ENCODE peak calls at places on chromosomes 16 and 17, in nine cellular contexts. V is esophagus squamous epithelium, G is kidney, A is thyroid gland, R is ascending aorta, Z is hepatocyte, Q is heart left ventricle, N is GM12878, J is left lung. F is an unnamed sample.

GRCh38 chr16:49410226-49410625 is 36.6 kb downstream of the C16orf78 start:
- DNase-seq in V (no peak), G (no peak), A (no peak), R (no peak), Z (no peak), Q (no peak), N (no peak), J (no peak), F (no peak)

GRCh38 chr17:5127910-5128309 is 12.1 kb downstream of the USP6 start:
- DNase-seq in V (no peak), G (peak; percentile 18), A (no peak), R (no peak), Z (no peak), Q (no peak), N (no peak), J (no peak), F (no peak)

GRCh38 chr16:13391337-13391736 is 489.9 kb downstream of the SHISA9 start:
- DNase-seq in V (no peak), G (no peak), A (no peak), R (no peak), Z (no peak), Q (no peak), N (peak; percentile 15), J (no peak), F (no peak)

GRCh38 chr16:4067262-4068001 is 48.8 kb downstream of the ADCY9 start:
- DNase-seq in V (no peak), G (no peak), A (no peak), R (no peak), Z (no peak), Q (no peak), N (no peak), J (no peak), F (no peak)

GRCh38 chr17:77995146-77995852 is 36.8 kb downstream of the TNRC6C start:
- DNase-seq in V (no peak), G (no peak), A (peak; percentile 87), R (no peak), Z (no peak), Q (peak; percentile 56), N (no peak), J (no peak), F (no peak)

GRCh38 chr17:6637458-6637840 is 3.1 kb downstream of the KIAA0753 start:
- DNase-seq in V (no peak), G (no peak), A (no peak), R (no peak), Z (no peak), Q (no peak), N (no peak), J (no peak), F (no peak)

GRCh38 chr17:9916108-9916507 is 11.0 kb upstream of the RCVRN start:
- DNase-seq in V (no peak), G (no peak), A (no peak), R (no peak), Z (no peak), Q (no peak), N (no peak), J (no peak), F (no peak)

GRCh38 chr17:37466471-37466870 is 23.2 kb upstream of the DUSP14 start:
- DNase-seq in V (no peak), G (no peak), A (no peak), R (no peak), Z (no peak), Q (no peak), N (no peak), J (no peak), F (no peak)

GRCh38 chr16:70746708-70747424 is 54.1 kb downstream of the VAC14 start:
- DNase-seq in V (no peak), G (peak; percentile 93), A (peak; percentile 80), R (peak; percentile 58), Z (peak; percentile 89), Q (peak; percentile 63), N (no peak), J (peak; percentile 84), F (no peak)

DNA sequence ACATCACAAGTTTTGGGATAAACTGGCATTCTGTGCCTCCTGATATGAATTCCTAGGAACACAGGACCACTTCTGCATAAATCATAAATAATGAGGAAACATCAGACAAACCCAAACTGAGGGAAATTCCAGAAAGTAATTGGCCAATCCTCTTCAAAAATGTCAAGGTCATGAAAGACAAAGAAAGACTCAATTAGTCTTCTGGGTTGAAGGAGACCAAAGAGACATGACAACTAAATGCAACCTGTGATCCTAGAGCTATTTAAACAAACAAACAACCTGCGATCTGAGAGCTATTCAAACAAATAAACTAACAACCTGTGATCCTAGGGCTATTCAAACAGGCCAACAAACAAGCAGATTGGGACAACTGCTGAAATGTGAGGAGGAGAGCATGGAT is 144.2 kb downstream of the VPS53 start:
- DNase-seq in V (no peak), G (no peak), A (no peak), R (no peak), Z (no peak), Q (no peak), N (no peak), J (no peak), F (no peak)
- H3K36me3 ChIP-seq in V (no peaks in the 10 kb centered on the region), G (no peaks in the 10 kb centered on the region), A (no peaks in the 10 kb centered on the region), R (no peaks in the 10 kb centered on the region), Z (no peaks in the 10 kb centered on the region), Q (no peaks in the 10 kb centered on the region), N (no peaks in the 10 kb centered on the region), J (peaks cover 16% of the 10 kb centered on the region), F (no peaks in the 10 kb centered on the region)

DNA sequence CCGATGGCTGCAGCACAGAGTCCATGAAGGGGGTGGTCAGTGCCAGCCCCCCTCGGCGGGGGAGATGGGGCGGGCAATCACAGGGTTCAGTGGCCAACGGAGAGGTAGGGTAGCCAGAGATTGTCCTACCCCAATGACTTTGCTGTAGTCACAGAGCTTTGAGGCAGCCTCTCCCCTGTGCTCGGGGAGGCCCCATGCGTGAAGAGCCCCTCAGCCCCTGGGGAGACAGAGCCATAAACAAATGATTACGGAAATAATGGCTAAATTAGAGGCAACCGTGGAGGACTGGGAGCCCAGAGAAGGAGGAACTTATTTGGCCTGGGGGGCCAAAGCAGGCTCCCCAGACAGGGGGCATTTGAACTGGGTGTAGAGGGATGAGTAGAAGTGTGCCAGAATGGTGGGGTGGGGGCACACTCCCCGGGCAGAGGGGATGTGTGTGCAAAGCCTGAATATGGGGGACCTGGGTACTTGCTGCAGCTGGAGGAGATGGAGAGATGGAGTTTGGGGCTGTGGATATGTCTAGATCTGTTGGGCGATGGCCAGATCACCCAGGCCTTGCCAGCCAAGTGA is 164.8 kb downstream of the CMIP start:
- DNase-seq in V (no peak), G (no peak), A (no peak), R (no peak), Z (no peak), Q (no peak), N (no peak), J (no peak), F (no peak)
- H3K27ac ChIP-seq in V (peak overlapping the region; percentile 78), G (no peak overlapping the region), A (peak overlapping the region; percentile 46), R (no peak overlapping the region), Z (no peak overlapping the region), Q (peak overlapping the region; percentile 8), N (no peak overlapping the region), J (no peak overlapping the region), F (no peak overlapping the region)

GRCh38 chr17:40331743-40332641 is 23.0 kb downstream of the RARA start:
- DNase-seq in V (no peak), G (peak; percentile 97), A (peak; percentile 97), R (peak; percentile 72), Z (peak; percentile 63), Q (peak; percentile 93), N (no peak), J (peak; percentile 92), F (peak; percentile 94)

GRCh38 chr17:40328386-40328766 is 19.4 kb downstream of the RARA start:
- DNase-seq in V (no peak), G (no peak), A (no peak), R (no peak), Z (no peak), Q (no peak), N (no peak), J (no peak), F (no peak)

GRCh38 chr17:40333781-40334453 is 24.9 kb downstream of the RARA start:
- DNase-seq in V (no peak), G (no peak), A (no peak), R (no peak), Z (no peak), Q (no peak), N (no peak), J (no peak), F (no peak)

GRCh38 chr17:40329981-40330794 is 21.2 kb downstream of the RARA start:
- DNase-seq in V (no peak), G (no peak), A (peak; percentile 94), R (no peak), Z (no peak), Q (peak; percentile 84), N (no peak), J (peak; percentile 83), F (peak; percentile 88)

DNA sequence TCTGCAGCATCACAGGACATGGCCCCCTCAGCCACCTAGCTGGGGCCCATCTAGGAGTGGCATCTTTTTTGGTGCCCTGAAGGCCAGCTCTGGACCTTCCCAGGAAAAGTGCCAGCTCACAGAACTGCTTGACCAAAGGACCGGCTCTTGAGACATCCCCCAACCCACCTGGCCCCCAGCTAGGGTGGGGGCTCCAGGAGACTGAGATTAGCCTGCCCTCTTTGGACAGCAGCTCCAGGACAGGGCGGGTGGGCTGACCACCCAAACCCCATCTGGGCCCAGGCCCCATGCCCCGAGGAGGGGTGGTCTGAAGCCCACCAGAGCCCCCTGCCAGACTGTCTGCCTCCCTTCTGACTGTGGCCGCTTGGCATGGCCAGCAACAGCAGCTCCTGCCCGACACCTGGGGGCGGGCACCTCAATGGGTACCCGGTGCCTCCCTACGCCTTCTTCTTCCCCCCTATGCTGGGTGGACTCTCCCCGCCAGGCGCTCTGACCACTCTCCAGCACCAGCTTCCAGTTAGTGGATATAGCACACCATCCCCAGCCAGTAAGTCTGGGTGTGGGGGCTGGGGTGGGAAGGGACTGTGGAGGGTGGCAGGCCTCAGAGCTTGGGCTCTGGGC is 22.0 kb downstream of the RARA start:
- DNase-seq in V (no peak), G (no peak), A (no peak), R (no peak), Z (no peak), Q (no peak), N (no peak), J (peak; percentile 73), F (no peak)
- TF ChIP-seq CTCF in V (no peak), G (no peak), A (no peak), R (no peak), Z (no peak), Q (no peak), N (no peak), J (no peak), F (no peak)

GRCh38 chr17:82061047-82061925 is 4.3 kb downstream of the DUS1L start:
- DNase-seq in V (no peak), G (peak; percentile 63), A (no peak), R (no peak), Z (no peak), Q (no peak), N (no peak), J (peak; percentile 62), F (peak; percentile 76)
- H3K36me3 ChIP-seq in V (peaks cover 55% of the 10 kb centered on the region), G (peaks cover 21% of the 10 kb centered on the region), A (peaks cover 36% of the 10 kb centered on the region), R (peaks cover 59% of the 10 kb centered on the region), Z (no peaks in the 10 kb centered on the region), Q (peaks cover 73% of the 10 kb centered on the region), N (peaks cover 26% of the 10 kb centered on the region), J (peaks cover 74% of the 10 kb centered on the region), F (peaks cover 33% of the 10 kb centered on the region)

GRCh38 chr16:85396879-85397871 is 215.9 kb upstream of the GSE1 start:
- DNase-seq in V (no peak), G (peak; percentile 65), A (no peak), R (no peak), Z (peak; percentile 79), Q (peak; percentile 15), N (no peak), J (peak; percentile 70), F (peak; percentile 54)
- H3K27ac ChIP-seq in V (peak overlapping the region; percentile 87), G (no peak overlapping the region), A (no peak overlapping the region), R (peak overlapping the region; percentile 77), Z (peak overlapping the region; percentile 94), Q (no peak overlapping the region), N (no peak overlapping the region), J (no peak overlapping the region), F (no peak overlapping the region)

GRCh38 chr17:47808830-47809480 is 12.6 kb downstream of the OSBPL7 start:
- DNase-seq in V (no peak), G (no peak), A (no peak), R (no peak), Z (no peak), Q (no peak), N (no peak), J (no peak), F (peak; percentile 16)
- TF ChIP-seq CTCF in V (no peak), G (no peak), A (no peak), R (no peak), Z (no peak), Q (no peak), N (no peak), J (no peak), F (no peak)